ENCODE peak calls at places on chromosome 12, in nine cellular contexts. G, M, I, A, R, L, S, W and Y are unnamed samples. For H3K9me3 and H3K4me1, the result is how much of the 10 kb centered on the place peaks cover.

GRCh38 chr12:94458882-94459772 is 540 bp downstream of the CEP83 start:
- DNase-seq in G (no peak), I (no peak), A (no peak), R (no peak), M (peak), S (no peak), W (no peak), L (peak), Y (no peak)

GRCh38 chr12:56487448-56488040 is 417 bp downstream of the GLS2 start:
- DNase-seq in G (no peak), I (peak), L (no peak), R (peak), S (peak), M (peak), A (no peak), W (peak), Y (peak)

GRCh38 chr12:110114596-110114995 is 9.6 kb upstream of the IFT81 start:
- DNase-seq in A (no peak), W (no peak), L (no peak), M (no peak), G (no peak), R (no peak), I (no peak), S (no peak), Y (no peak)

GRCh38 chr12:112738531-112738930 is 53.0 kb upstream of the RPH3A start:
- DNase-seq in G (no peak), W (no peak), L (no peak), S (no peak), R (no peak), M (no peak), I (no peak), A (no peak), Y (no peak)

GRCh38 chr12:100995201-100995600 is 200.6 kb downstream of the ANO4 start:
- DNase-seq in L (no peak), I (no peak), G (no peak), M (no peak), S (no peak), A (no peak), R (no peak), W (no peak), Y (no peak)

GRCh38 chr12:49105504-49106120 is 5.0 kb downstream of the LMBR1L start:
- DNase-seq in I (no peak), R (no peak), W (peak), M (no peak), S (no peak), G (no peak), L (no peak), A (peak), Y (no peak)

GRCh38 chr12:54522213-54522612 is 24.7 kb downstream of the NCKAP1L start:
- DNase-seq in G (no peak), A (no peak), I (no peak), W (no peak), R (no peak), L (peak), M (no peak), S (no peak), Y (no peak)

GRCh38 chr12:16198884-16199283 is 78.6 kb downstream of the SLC15A5 start:
- DNase-seq in I (no peak), R (no peak), A (no peak), G (no peak), M (no peak), L (no peak), S (no peak), W (no peak), Y (no peak)

GRCh38 chr12:15846887-15847286 is 35.3 kb upstream of the STRAP start:
- DNase-seq in I (peak), A (no peak), M (no peak), G (no peak), W (no peak), S (no peak), R (no peak), L (peak), Y (peak)

GRCh38 chr12:85029456-85029855 is 6.6 kb downstream of the TSPAN19 start:
- DNase-seq in W (no peak), S (no peak), G (no peak), M (peak), I (no peak), L (peak), R (no peak), A (no peak), Y (no peak)

GRCh38 chr12:90978117-90978770 is 23.3 kb upstream of the CCER1 start:
- DNase-seq in R (no peak), W (no peak), I (no peak), S (no peak), L (peak), A (no peak), G (no peak), M (peak), Y (peak)

GRCh38 chr12:11697670-11698387 is 48.4 kb downstream of the ETV6 start:
- DNase-seq in S (no peak), G (no peak), L (peak), A (no peak), I (peak), M (no peak), W (no peak), R (no peak), Y (no peak)

GRCh38 chr12:53219956-53220856 is 11.8 kb downstream of the RARG start:
- DNase-seq in A (peak), I (peak), S (peak), L (peak), R (peak), G (no peak), W (peak), M (peak), Y (no peak)

DNA sequence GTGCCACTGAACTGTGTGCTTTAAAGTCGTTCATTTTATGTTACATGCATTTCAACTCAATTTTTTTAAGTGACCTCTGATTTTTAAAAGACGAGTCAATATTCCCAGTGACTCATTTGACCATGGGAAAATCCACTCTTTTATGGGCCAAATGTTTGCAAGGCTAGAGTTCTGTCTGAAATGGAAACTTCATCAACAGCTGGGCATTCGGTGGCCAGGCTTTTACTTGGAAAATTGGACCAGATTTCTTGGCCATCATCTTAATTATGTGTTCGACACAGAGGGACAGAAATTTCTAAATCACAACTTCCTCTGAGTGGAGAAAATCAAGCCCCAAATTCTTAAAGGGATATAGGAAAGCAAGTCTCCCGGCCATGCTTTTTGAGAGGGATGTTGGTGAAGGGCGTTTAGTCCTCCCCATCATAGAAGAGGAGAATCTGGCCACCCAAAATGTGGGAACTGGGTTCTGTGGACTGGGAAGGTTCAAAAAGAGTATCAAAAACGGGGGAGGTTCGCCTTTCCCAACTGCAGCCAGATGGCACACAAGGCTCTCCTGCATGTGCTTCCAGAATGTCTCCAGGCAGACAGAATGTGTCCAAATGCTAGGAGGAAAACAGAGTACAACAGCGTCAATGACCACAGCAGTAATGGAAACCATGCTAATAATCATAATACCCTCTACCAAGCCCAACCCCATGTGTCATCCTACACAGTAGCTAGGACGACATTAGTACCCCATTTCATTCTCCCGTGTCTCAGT is 40.8 kb upstream of the FZD10 start:
- DNase-seq in M (no peak), L (no peak), G (peak), R (no peak), W (no peak), S (no peak), I (no peak), A (no peak), Y (no peak)
- H3K9me3 ChIP-seq in M (under half), L (under half), G (under half), R (under half), W (under half), S (under half), I (under half), A (under half), Y (under half)

GRCh38 chr12:57550628-57551549 is 1.0 kb downstream of the KIF5A start:
- DNase-seq in L (no peak), R (no peak), M (no peak), S (no peak), A (no peak), I (no peak), G (no peak), W (no peak), Y (no peak)

GRCh38 chr12:57547366-57548315 is 649 bp upstream of the DCTN2 start:
- DNase-seq in M (no peak), S (no peak), A (no peak), W (no peak), I (no peak), L (no peak), R (no peak), G (no peak), Y (no peak)

GRCh38 chr12:57548488-57548887 is 1.4 kb upstream of the KIF5A start:
- DNase-seq in W (no peak), A (no peak), G (no peak), I (no peak), M (no peak), R (no peak), S (no peak), L (no peak), Y (no peak)

GRCh38 chr12:57549909-57550627 is at the start of gene KIF5A:
- DNase-seq in R (peak), I (no peak), L (no peak), W (no peak), A (no peak), G (no peak), M (peak), S (peak), Y (no peak)

DNA sequence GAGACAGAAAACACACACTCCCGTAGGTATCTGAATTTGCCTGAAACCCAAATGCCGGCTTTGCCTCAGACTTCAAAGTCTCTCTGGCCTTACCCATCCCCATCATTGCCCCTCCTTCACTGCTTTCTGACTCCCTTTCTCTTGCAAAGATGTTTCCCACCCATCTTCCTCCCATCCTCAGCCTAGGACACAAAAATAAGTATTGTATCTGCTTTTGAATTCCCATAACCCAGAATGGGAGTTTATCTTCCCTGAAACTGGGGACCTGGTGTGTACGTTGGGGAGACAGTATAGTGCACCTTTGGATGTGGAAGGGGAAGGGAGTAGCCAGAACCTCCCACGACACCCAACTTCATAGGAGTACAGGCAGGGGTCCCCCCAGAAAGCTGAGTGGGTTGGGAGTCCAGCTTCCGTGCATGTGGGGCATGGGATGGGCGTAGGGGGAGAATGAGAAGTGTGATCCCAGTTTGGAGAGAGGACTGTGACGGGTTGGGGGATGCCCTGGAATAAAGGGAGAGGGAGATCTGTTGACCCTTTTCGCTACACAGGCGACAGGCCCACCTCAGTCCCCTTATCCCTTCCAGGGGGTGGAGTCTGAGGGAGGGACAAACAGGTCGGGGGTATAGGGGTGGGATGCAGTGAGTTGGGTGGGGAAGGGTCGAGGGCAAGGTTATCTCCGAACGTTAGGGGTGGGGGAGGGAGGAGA is 488 bp upstream of the KIF5A start:
- DNase-seq in G (no peak), S (no peak), M (no peak), L (no peak), R (no peak), W (no peak), A (no peak), I (no peak), Y (no peak)
- H3K4me1 ChIP-seq in G (under half), S (under half), M (under half), L (under half), R (under half), W (under half), A (under half), I (under half), Y (under half)

GRCh38 chr12:34212651-34213050 is 190.4 kb downstream of the ALG10 start:
- DNase-seq in G (no peak), R (no peak), W (no peak), L (no peak), A (no peak), S (no peak), I (no peak), M (no peak), Y (no peak)
- H3K9me3 ChIP-seq in G (under half), R (under half), W (under half), L (under half), A (under half), S (under half), I (under half), M (under half), Y (under half)

DNA sequence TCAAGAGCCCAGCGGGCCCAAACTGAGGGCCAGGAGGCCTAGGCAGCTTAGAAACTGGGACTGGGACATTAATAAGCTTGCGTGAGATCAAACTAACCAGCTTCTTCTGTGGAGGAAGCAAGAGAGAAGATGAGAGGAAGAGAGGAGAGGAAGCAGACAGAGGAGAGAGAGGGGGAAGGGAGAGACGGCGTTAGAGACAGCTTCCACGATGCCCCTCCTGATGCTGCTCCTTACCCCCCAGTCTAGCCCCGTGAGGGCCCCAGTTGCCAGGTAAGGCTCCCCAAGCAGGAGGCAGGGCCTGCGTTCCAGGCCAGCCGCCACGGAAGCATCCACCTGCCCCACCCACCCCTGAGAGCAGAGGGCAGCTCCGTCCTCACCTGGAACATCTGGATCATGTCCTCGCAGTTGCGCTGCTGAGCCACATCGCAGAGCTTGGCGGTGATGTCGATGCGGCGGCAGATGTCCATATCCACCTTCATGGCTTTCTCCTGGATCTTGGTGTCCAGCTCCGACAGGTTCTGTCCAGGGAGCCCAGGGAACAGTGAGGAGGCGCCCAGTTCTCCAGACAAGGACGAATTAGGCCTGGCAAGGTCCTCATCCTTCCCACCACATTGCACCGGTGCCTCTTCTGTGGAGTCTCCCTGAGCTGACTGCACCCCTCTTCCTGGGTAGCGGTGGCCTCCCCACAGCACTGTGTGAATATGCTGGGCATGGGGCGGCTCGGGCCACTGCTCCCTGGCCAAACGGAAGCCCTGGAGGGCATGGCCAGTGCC is 6.3 kb downstream of the IFFO1 start:
- DNase-seq in S (no peak), A (no peak), L (no peak), W (no peak), I (no peak), G (no peak), M (no peak), R (no peak), Y (no peak)
- H3K4me1 ChIP-seq in S (half or more), A (half or more), L (under half), W (under half), I (half or more), G (half or more), M (under half), R (under half), Y (under half)

GRCh38 chr12:132362966-132363660 is 33.7 kb upstream of the GALNT9 start:
- DNase-seq in I (no peak), W (no peak), A (peak), L (no peak), R (no peak), M (no peak), G (no peak), S (peak), Y (no peak)
- H3K9me3 ChIP-seq in I (under half), W (under half), A (under half), L (under half), R (under half), M (under half), G (under half), S (under half), Y (under half)